ENCODE peak calls at places on chromosomes 3 and 15, in six cellular contexts. R, P, U, W, O and K are unnamed samples.

GRCh38 chr15:77104155-77104554 is 33.2 kb upstream of the TSPAN3 start:
- DNase-seq in R (peak; percentile 36), P (no peak), U (no peak), W (no peak), O (no peak), K (no peak)

GRCh38 chr3:74643636-74644035 is 29.2 kb upstream of the CNTN3 start:
- DNase-seq in R (no peak), P (peak; percentile 30), U (no peak), W (no peak), O (peak; percentile 70), K (no peak)

GRCh38 chr3:175951047-175951694 is 1092.0 kb downstream of the NAALADL2 start:
- DNase-seq in R (peak; percentile 64), P (no peak), U (no peak), W (no peak), O (no peak), K (no peak)

GRCh38 chr15:31480356-31481058 is 153.9 kb downstream of the KLF13 start:
- DNase-seq in R (no peak), P (no peak), U (no peak), W (no peak), O (peak; percentile 23), K (no peak)

GRCh38 chr3:132038198-132038825 is 3.5 kb upstream of the CPNE4 start:
- DNase-seq in R (peak; percentile 6), P (no peak), U (peak; percentile 63), W (peak; percentile 10), O (no peak), K (no peak)

GRCh38 chr3:134362221-134362620 is 12.0 kb downstream of the AMOTL2 start:
- DNase-seq in R (no peak), P (no peak), U (no peak), W (no peak), O (no peak), K (no peak)

GRCh38 chr3:195352895-195353488 is 82.0 kb upstream of the XXYLT1 start:
- DNase-seq in R (peak; percentile 66), P (no peak), U (peak; percentile 59), W (no peak), O (no peak), K (no peak)

GRCh38 chr15:29676961-29677402 is 145.3 kb downstream of the TJP1 start:
- DNase-seq in R (peak; percentile 79), P (no peak), U (peak; percentile 55), W (no peak), O (no peak), K (no peak)

GRCh38 chr3:23389686-23390085 is 186.6 kb downstream of the UBE2E2 start:
- DNase-seq in R (no peak), P (no peak), U (no peak), W (no peak), O (no peak), K (no peak)

GRCh38 chr3:30779686-30780287 is 114.7 kb downstream of the GADL1 start:
- DNase-seq in R (no peak), P (no peak), U (peak; percentile 65), W (peak; percentile 31), O (no peak), K (no peak)

GRCh38 chr15:47582283-47582682 is 135.0 kb upstream of the SEMA6D start:
- DNase-seq in R (no peak), P (no peak), U (no peak), W (no peak), O (no peak), K (no peak)

GRCh38 chr15:76346666-76347506 is 10.3 kb downstream of the ISL2 start:
- DNase-seq in R (peak; percentile 35), P (no peak), U (peak; percentile 62), W (no peak), O (no peak), K (no peak)

GRCh38 chr3:145776782-145777408 is 384.1 kb downstream of the PLOD2 start:
- DNase-seq in R (peak; percentile 50), P (peak; percentile 50), U (peak; percentile 66), W (peak; percentile 11), O (peak; percentile 60), K (peak; percentile 17)

GRCh38 chr3:13347390-13347966 is 72.6 kb downstream of the NUP210 start:
- DNase-seq in R (no peak), P (no peak), U (no peak), W (no peak), O (no peak), K (no peak)

GRCh38 chr15:42274693-42274971 is 1.4 kb upstream of the TMEM87A start:
- DNase-seq in R (no peak), P (peak; percentile 25), U (no peak), W (no peak), O (no peak), K (no peak)

GRCh38 chr3:162764672-162765071 is 1268.1 kb downstream of the OTOL1 start:
- DNase-seq in R (no peak), P (no peak), U (no peak), W (no peak), O (no peak), K (no peak)

GRCh38 chr3:172279191-172279640 is 169.0 kb downstream of the GHSR start:
- DNase-seq in R (peak; percentile 68), P (no peak), U (peak; percentile 88), W (no peak), O (no peak), K (no peak)

GRCh38 chr15:62107561-62108110 is 40.9 kb downstream of the C2CD4A start:
- DNase-seq in R (peak; percentile 39), P (no peak), U (peak; percentile 42), W (no peak), O (no peak), K (no peak)
- H3K27ac ChIP-seq in R (no peak overlapping the region), P (no peak overlapping the region), U (no peak overlapping the region), W (peak overlapping the region; percentile 27), O (no peak overlapping the region), K (no peak overlapping the region)

DNA sequence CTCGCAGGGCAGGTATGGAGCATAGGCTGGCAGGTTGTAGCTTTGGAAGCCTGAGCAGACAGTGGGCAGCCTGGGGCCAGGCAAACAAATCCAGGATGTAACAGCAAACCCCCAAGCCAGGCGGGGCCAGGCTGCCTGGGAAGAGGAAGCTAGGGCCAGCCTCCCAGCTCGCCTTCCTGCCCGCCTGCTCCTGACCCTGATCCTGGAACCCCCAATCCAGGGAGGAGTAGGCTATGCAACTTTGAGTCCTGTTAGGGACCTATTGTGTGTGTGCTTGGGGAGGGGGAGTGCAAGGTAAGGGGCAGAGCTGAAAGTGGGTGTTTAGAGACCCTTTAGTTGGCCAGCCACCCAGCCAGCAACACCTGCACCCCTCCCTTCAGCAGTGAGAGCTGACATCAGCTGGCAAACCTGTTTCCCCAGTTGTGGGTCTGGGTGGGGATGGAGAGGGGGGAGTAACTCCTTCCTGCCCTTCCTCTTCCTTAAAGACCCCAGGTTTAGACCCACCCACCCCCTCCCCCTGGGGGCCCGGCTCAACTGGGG is 2.5 kb downstream of the NBEAL2 start:
- DNase-seq in R (no peak), P (no peak), U (no peak), W (no peak), O (peak; percentile 76), K (peak; percentile 47)
- H3K4me3 ChIP-seq in R (no peak overlapping the region), P (no peak overlapping the region), U (no peak overlapping the region), W (no peak overlapping the region), O (peak overlapping the region; percentile 59), K (peak overlapping the region; percentile 4)

GRCh38 chr3:98565843-98566242 is 27.6 kb downstream of the CPOX start:
- DNase-seq in R (no peak), P (no peak), U (no peak), W (no peak), O (no peak), K (no peak)
- H3K27ac ChIP-seq in R (no peak overlapping the region), P (no peak overlapping the region), U (no peak overlapping the region), W (no peak overlapping the region), O (no peak overlapping the region), K (no peak overlapping the region)

GRCh38 chr3:66392966-66393485 is 107.8 kb downstream of the LRIG1 start:
- DNase-seq in R (no peak), P (no peak), U (no peak), W (no peak), O (no peak), K (no peak)

GRCh38 chr3:66394261-66395249 is 106.3 kb downstream of the LRIG1 start:
- DNase-seq in R (peak; percentile 93), P (no peak), U (peak; percentile 78), W (no peak), O (no peak), K (no peak)

GRCh38 chr3:66393486-66394260 is 107.1 kb downstream of the LRIG1 start:
- DNase-seq in R (peak; percentile 77), P (no peak), U (no peak), W (no peak), O (no peak), K (no peak)

GRCh38 chr3:66390013-66390412 is 110.8 kb downstream of the LRIG1 start:
- DNase-seq in R (no peak), P (no peak), U (no peak), W (no peak), O (no peak), K (no peak)

GRCh38 chr3:66392512-66392911 is 108.3 kb downstream of the LRIG1 start:
- DNase-seq in R (no peak), P (no peak), U (no peak), W (no peak), O (no peak), K (no peak)
- H3K4me3 ChIP-seq in R (no peak overlapping the region), P (no peak overlapping the region), U (no peak overlapping the region), W (no peak overlapping the region), O (no peak overlapping the region), K (no peak overlapping the region)

GRCh38 chr15:57158997-57159668 is 217.2 kb upstream of the CGNL1 start:
- DNase-seq in R (no peak), P (no peak), U (no peak), W (no peak), O (no peak), K (no peak)

GRCh38 chr15:57153140-57153539 is 223.2 kb upstream of the CGNL1 start:
- DNase-seq in R (peak; percentile 56), P (no peak), U (no peak), W (no peak), O (no peak), K (no peak)

GRCh38 chr15:57159767-57160166 is 216.5 kb upstream of the CGNL1 start:
- DNase-seq in R (no peak), P (no peak), U (no peak), W (no peak), O (no peak), K (no peak)

GRCh38 chr15:57158589-57158988 is 217.7 kb upstream of the CGNL1 start:
- DNase-seq in R (peak; percentile 65), P (no peak), U (no peak), W (no peak), O (no peak), K (no peak)

GRCh38 chr15:57156210-57156887 is 220.0 kb upstream of the CGNL1 start:
- DNase-seq in R (peak; percentile 32), P (no peak), U (no peak), W (no peak), O (no peak), K (no peak)
- H3K27ac ChIP-seq in R (no peak overlapping the region), P (no peak overlapping the region), U (no peak overlapping the region), W (no peak overlapping the region), O (no peak overlapping the region), K (no peak overlapping the region)